ENCODE peak calls at places on chromosomes 2 and 18, in six cellular contexts. S is tibial artery, E is upper lobe of right lung, D is endothelial cell of umbilical vein, H is transverse colon, P is mucosa of descending colon. V is an unnamed sample.

GRCh38 chr2:241821460-241822263 is 12.7 kb downstream of the NEU4 start:
- DNase-seq in P (no peak), E (no peak), D (no peak), S (peak; percentile 59), H (peak; percentile 7), V (no peak)

GRCh38 chr2:45024600-45025291 is 15.5 kb upstream of the SIX2 start:
- DNase-seq in H (no peak), D (peak; percentile 74), P (no peak), S (peak; percentile 90), E (no peak), V (peak; percentile 76)

GRCh38 chr18:57705861-57706590 is 84.4 kb upstream of the NARS1 start:
- DNase-seq in P (no peak), D (no peak), S (no peak), H (no peak), E (no peak), V (no peak)

GRCh38 chr2:64989982-64990614 is 899 bp downstream of the SLC1A4 start:
- DNase-seq in P (peak; percentile 52), E (no peak), H (peak; percentile 32), S (peak; percentile 69), D (peak; percentile 16), V (no peak)

GRCh38 chr18:48222118-48222517 is 187.1 kb downstream of the ZBTB7C start:
- DNase-seq in P (peak; percentile 63), S (no peak), H (peak; percentile 50), D (no peak), E (no peak), V (no peak)

GRCh38 chr2:191012845-191013616 is 940 bp downstream of the STAT1 start:
- DNase-seq in E (no peak), P (no peak), H (no peak), S (no peak), D (no peak), V (no peak)

GRCh38 chr2:151728736-151729415 is 5.4 kb downstream of the NEB start:
- DNase-seq in S (no peak), E (no peak), H (no peak), D (no peak), P (no peak), V (no peak)

GRCh38 chr2:54629914-54630609 is 93.4 kb upstream of the EML6 start:
- DNase-seq in D (no peak), H (peak; percentile 29), E (peak; percentile 71), P (no peak), S (no peak), V (no peak)

GRCh38 chr2:9360701-9361100 is 62.6 kb downstream of the ITGB1BP1 start:
- DNase-seq in D (no peak), S (no peak), E (no peak), H (no peak), P (no peak), V (no peak)

GRCh38 chr2:1509271-1509995 is 96.2 kb downstream of the TPO start:
- DNase-seq in P (no peak), D (no peak), S (peak; percentile 39), E (peak; percentile 44), H (peak; percentile 46), V (no peak)

GRCh38 chr18:32257073-32257780 is 67.4 kb downstream of the MEP1B start:
- DNase-seq in S (no peak), P (no peak), H (no peak), E (no peak), D (no peak), V (no peak)

GRCh38 chr2:219430633-219431615 is 3.7 kb upstream of the SPEG start:
- DNase-seq in D (peak; percentile 27), H (no peak), P (no peak), S (peak; percentile 88), E (peak; percentile 34), V (no peak)

GRCh38 chr2:38269421-38269820 is 107.7 kb downstream of the ATL2 start:
- DNase-seq in S (no peak), P (no peak), H (no peak), E (no peak), D (no peak), V (no peak)

GRCh38 chr2:210617732-210618330 is 61.4 kb downstream of the CPS1 start:
- DNase-seq in D (peak; percentile 37), H (no peak), P (no peak), S (no peak), E (no peak), V (no peak)

GRCh38 chr18:79874553-79875530 is 76.6 kb downstream of the SLC66A2 start:
- DNase-seq in S (no peak), P (no peak), D (no peak), H (no peak), E (peak; percentile 51), V (no peak)

GRCh38 chr2:56801770-56802169 is 618.0 kb downstream of the CCDC85A start:
- DNase-seq in H (no peak), E (no peak), P (no peak), D (no peak), S (no peak), V (peak; percentile 10)

GRCh38 chr2:31013311-31013710 is 124.9 kb downstream of the GALNT14 start:
- DNase-seq in E (no peak), D (no peak), S (no peak), H (no peak), P (no peak), V (no peak)

DNA sequence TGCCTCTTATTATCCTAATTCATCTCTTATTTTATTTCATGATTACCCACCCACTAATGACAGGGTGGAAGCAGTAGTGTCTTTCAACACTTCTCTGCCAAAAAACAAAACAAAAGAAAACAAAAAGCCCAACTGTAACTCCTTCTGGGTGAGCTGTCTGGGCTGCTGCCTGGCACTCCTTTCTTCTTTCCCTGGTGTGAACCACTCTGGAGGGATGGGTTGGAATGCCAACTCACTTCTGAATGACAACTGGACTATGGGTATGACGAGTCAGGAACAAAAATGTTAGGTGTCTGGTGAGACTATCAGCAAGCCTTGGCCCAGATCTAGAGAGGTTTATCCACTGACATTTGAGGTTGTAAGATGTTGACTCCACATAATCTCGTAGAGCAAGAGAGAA is 88.3 kb upstream of the ITGB6 start:
- DNase-seq in S (no peak), E (no peak), D (no peak), P (no peak), H (no peak), V (no peak)
- H3K36me3 ChIP-seq in S (peaks cover 31% of the 10 kb centered on the region), E (peaks cover 45% of the 10 kb centered on the region), D (peaks cover 23% of the 10 kb centered on the region), P (no peaks in the 10 kb centered on the region), H (no peaks in the 10 kb centered on the region), V (peaks cover 6% of the 10 kb centered on the region)

GRCh38 chr2:141560723-141561122 is 570.1 kb downstream of the LRP1B start:
- DNase-seq in P (no peak), D (no peak), E (no peak), S (no peak), H (no peak), V (no peak)

GRCh38 chr2:141557329-141558098 is 573.3 kb downstream of the LRP1B start:
- DNase-seq in S (no peak), D (peak; percentile 45), E (no peak), H (no peak), P (no peak), V (peak; percentile 51)

GRCh38 chr2:141555876-141556470 is 574.8 kb downstream of the LRP1B start:
- DNase-seq in D (no peak), P (no peak), S (no peak), E (no peak), H (no peak), V (no peak)

DNA sequence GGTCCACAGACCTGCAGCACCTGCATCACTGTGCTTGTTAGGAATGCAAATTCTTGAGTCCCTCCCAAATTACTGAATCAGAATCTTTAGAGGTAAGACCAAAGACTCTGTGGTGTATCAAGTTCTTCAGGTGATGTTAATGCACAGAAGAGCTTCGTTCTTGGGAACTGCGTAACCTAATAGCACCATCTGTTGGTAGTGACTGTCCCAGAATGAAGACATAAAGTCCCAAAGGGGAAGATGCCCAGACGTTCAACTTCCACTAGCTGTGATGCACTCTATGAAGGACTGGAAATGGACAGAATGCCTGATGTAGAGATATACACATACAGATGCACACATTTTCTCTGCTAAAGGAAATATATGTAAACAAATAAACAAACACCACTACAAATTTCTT is 576.0 kb downstream of the LRP1B start:
- DNase-seq in D (peak; percentile 38), H (no peak), E (no peak), S (no peak), P (no peak), V (no peak)
- TF ChIP-seq CTCF in D (peak; percentile 29), H (no peak), E (peak; percentile 21), S (no peak), P (no peak), V (peak; percentile 65)

GRCh38 chr2:33275689-33276444 is 200.6 kb upstream of the RASGRP3 start:
- DNase-seq in P (no peak), D (peak; percentile 80), E (no peak), S (peak; percentile 91), H (no peak), V (no peak)

GRCh38 chr2:33278245-33278943 is 198.1 kb upstream of the RASGRP3 start:
- DNase-seq in D (no peak), P (no peak), H (no peak), S (peak; percentile 84), E (no peak), V (no peak)

GRCh38 chr2:33274524-33274923 is 201.9 kb upstream of the RASGRP3 start:
- DNase-seq in H (no peak), S (no peak), E (no peak), D (no peak), P (no peak), V (no peak)

GRCh38 chr2:33273479-33273878 is 203.0 kb upstream of the RASGRP3 start:
- DNase-seq in D (no peak), P (no peak), H (no peak), E (no peak), S (no peak), V (no peak)

GRCh38 chr2:33276868-33277503 is 199.5 kb upstream of the RASGRP3 start:
- DNase-seq in D (no peak), E (no peak), S (no peak), P (no peak), H (no peak), V (no peak)
- H3K36me3 ChIP-seq in D (peaks cover 2% of the 10 kb centered on the region), E (no peaks in the 10 kb centered on the region), S (peaks cover 54% of the 10 kb centered on the region), P (no peaks in the 10 kb centered on the region), H (no peaks in the 10 kb centered on the region), V (no peaks in the 10 kb centered on the region)

GRCh38 chr2:19752500-19752899 is 149.3 kb downstream of the TTC32 start:
- DNase-seq in E (no peak), P (no peak), H (no peak), D (no peak), S (no peak), V (no peak)
- TF ChIP-seq CTCF in E (no peak), P (no peak), H (no peak), D (no peak), S (no peak), V (no peak)

DNA sequence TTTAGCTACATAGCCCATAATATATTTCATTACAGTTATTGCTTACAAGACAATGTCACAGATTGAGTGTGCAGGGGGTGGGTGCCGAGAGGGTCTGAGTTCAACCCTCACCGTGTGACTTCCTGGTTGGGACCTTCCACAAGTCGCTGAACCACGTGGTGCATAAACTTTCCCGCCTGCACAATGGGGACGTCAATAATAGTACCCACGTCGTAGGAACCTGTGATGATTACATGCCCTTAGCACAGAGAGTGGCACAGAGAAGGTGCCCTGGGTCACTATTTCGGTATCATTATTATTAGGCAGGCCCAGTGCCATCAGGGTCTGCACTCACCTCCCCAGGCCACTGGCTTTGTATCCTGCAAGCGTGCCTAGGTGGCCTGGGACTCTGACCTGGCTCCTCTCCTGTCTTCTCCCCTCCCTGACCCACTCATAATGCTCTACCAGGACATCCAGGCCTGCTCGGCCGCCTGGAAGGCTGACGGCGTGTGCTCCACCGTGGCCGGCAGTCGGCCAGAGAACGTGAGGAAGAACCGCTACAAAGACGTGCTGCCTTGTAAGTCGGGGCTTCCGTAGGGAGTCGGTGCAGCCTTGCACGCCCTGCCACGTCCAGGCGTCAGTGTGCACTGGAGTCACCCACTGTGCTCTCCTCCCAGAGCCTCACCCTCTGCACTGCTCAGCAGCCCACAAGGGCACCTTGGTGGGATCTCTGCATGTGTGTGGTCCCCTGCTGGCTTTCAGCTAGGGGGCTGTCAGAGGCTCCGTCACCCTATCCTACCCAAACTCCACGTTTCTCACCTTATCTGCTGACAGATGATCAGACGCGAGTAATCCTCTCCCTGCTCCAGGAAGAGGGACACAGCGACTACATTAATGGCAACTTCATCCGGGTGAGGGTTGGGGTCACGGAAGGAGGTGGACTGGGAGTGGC is 2.8 kb downstream of the PTPN18 start:
- DNase-seq in H (no peak), D (no peak), E (no peak), S (no peak), P (no peak), V (no peak)
- H3K36me3 ChIP-seq in H (no peaks in the 10 kb centered on the region), D (no peaks in the 10 kb centered on the region), E (no peaks in the 10 kb centered on the region), S (no peaks in the 10 kb centered on the region), P (no peaks in the 10 kb centered on the region), V (no peaks in the 10 kb centered on the region)